ENCODE peak calls at places on chromosomes 13 and 19, in ten cellular contexts. One of them, this sample, is unnamed.

GRCh38 chr13:108915095-108915633 is 285.8 kb downstream of the MYO16 start:
- DNase-seq in breast epithelium: no peak
- DNase-seq in endothelial cell of umbilical vein: peak; percentile 77
- DNase-seq in right lobe of liver: no peak
- DNase-seq in ovary: no peak
- DNase-seq in erythroblast: peak; percentile 33
- DNase-seq in sigmoid colon: no peak
- DNase-seq in A549: peak; percentile 49
- DNase-seq in HepG2: peak; percentile 24
- DNase-seq in IMR-90: peak; percentile 50
- DNase-seq in this sample: no peak

GRCh38 chr13:32039488-32040013 is 8.0 kb downstream of the FRY start:
- DNase-seq in breast epithelium: no peak
- DNase-seq in endothelial cell of umbilical vein: no peak
- DNase-seq in right lobe of liver: no peak
- DNase-seq in ovary: no peak
- DNase-seq in erythroblast: no peak
- DNase-seq in sigmoid colon: no peak
- DNase-seq in A549: no peak
- DNase-seq in HepG2: no peak
- DNase-seq in IMR-90: peak; percentile 64
- DNase-seq in this sample: no peak

GRCh38 chr13:20407759-20408158 is 117.9 kb downstream of the CRYL1 start:
- DNase-seq in breast epithelium: no peak
- DNase-seq in endothelial cell of umbilical vein: no peak
- DNase-seq in right lobe of liver: no peak
- DNase-seq in ovary: no peak
- DNase-seq in erythroblast: no peak
- DNase-seq in sigmoid colon: peak; percentile 34
- DNase-seq in A549: no peak
- DNase-seq in HepG2: no peak
- DNase-seq in IMR-90: no peak
- DNase-seq in this sample: peak; percentile 17

GRCh38 chr13:23718916-23719470 is 148.8 kb downstream of the TNFRSF19 start:
- DNase-seq in breast epithelium: no peak
- DNase-seq in endothelial cell of umbilical vein: no peak
- DNase-seq in right lobe of liver: no peak
- DNase-seq in ovary: no peak
- DNase-seq in erythroblast: no peak
- DNase-seq in sigmoid colon: no peak
- DNase-seq in A549: no peak
- DNase-seq in HepG2: peak; percentile 73
- DNase-seq in IMR-90: peak; percentile 55
- DNase-seq in this sample: no peak

GRCh38 chr19:4914736-4915501 is 5.6 kb downstream of the UHRF1 start:
- DNase-seq in breast epithelium: peak; percentile 59
- DNase-seq in endothelial cell of umbilical vein: peak; percentile 21
- DNase-seq in right lobe of liver: no peak
- DNase-seq in ovary: no peak
- DNase-seq in erythroblast: peak; percentile 56
- DNase-seq in sigmoid colon: no peak
- DNase-seq in A549: peak; percentile 73
- DNase-seq in HepG2: no peak
- DNase-seq in IMR-90: peak; percentile 69
- DNase-seq in this sample: peak; percentile 57

GRCh38 chr13:76331948-76332712 is 554.1 kb downstream of the KCTD12 start:
- DNase-seq in breast epithelium: no peak
- DNase-seq in endothelial cell of umbilical vein: peak; percentile 26
- DNase-seq in right lobe of liver: no peak
- DNase-seq in ovary: no peak
- DNase-seq in erythroblast: no peak
- DNase-seq in sigmoid colon: no peak
- DNase-seq in A549: no peak
- DNase-seq in HepG2: no peak
- DNase-seq in IMR-90: peak; percentile 56
- DNase-seq in this sample: no peak

GRCh38 chr19:42176990-42177685 is 40.3 kb downstream of the DEDD2 start:
- DNase-seq in breast epithelium: peak; percentile 42
- DNase-seq in endothelial cell of umbilical vein: peak; percentile 60
- DNase-seq in right lobe of liver: peak; percentile 72
- DNase-seq in ovary: peak; percentile 61
- DNase-seq in erythroblast: peak; percentile 76
- DNase-seq in sigmoid colon: peak; percentile 81
- DNase-seq in A549: peak; percentile 90
- DNase-seq in HepG2: peak; percentile 9
- DNase-seq in IMR-90: peak; percentile 76
- DNase-seq in this sample: peak; percentile 71

GRCh38 chr19:17339088-17339741 is 1.9 kb downstream of the GTPBP3 start:
- DNase-seq in breast epithelium: no peak
- DNase-seq in endothelial cell of umbilical vein: no peak
- DNase-seq in right lobe of liver: no peak
- DNase-seq in ovary: no peak
- DNase-seq in erythroblast: no peak
- DNase-seq in sigmoid colon: no peak
- DNase-seq in A549: no peak
- DNase-seq in HepG2: no peak
- DNase-seq in IMR-90: no peak
- DNase-seq in this sample: no peak

GRCh38 chr13:60696602-60697001 is 299.6 kb downstream of the TDRD3 start:
- DNase-seq in breast epithelium: no peak
- DNase-seq in endothelial cell of umbilical vein: no peak
- DNase-seq in right lobe of liver: no peak
- DNase-seq in ovary: no peak
- DNase-seq in erythroblast: no peak
- DNase-seq in sigmoid colon: no peak
- DNase-seq in A549: no peak
- DNase-seq in HepG2: no peak
- DNase-seq in IMR-90: no peak
- DNase-seq in this sample: no peak

GRCh38 chr13:98239156-98240076 is 62.3 kb upstream of the RNF113B start:
- DNase-seq in breast epithelium: no peak
- DNase-seq in endothelial cell of umbilical vein: no peak
- DNase-seq in right lobe of liver: no peak
- DNase-seq in ovary: no peak
- DNase-seq in erythroblast: no peak
- DNase-seq in sigmoid colon: no peak
- DNase-seq in A549: no peak
- DNase-seq in HepG2: no peak
- DNase-seq in IMR-90: no peak
- DNase-seq in this sample: no peak

GRCh38 chr19:4556574-4557185 is 2.8 kb downstream of the SEMA6B start:
- DNase-seq in breast epithelium: no peak
- DNase-seq in endothelial cell of umbilical vein: peak; percentile 43
- DNase-seq in right lobe of liver: no peak
- DNase-seq in ovary: no peak
- DNase-seq in erythroblast: peak; percentile 89
- DNase-seq in sigmoid colon: no peak
- DNase-seq in A549: peak; percentile 82
- DNase-seq in HepG2: no peak
- DNase-seq in IMR-90: no peak
- DNase-seq in this sample: no peak

GRCh38 chr13:68173111-68173510 is 943.0 kb upstream of the PCDH9 start:
- DNase-seq in breast epithelium: no peak
- DNase-seq in endothelial cell of umbilical vein: no peak
- DNase-seq in right lobe of liver: no peak
- DNase-seq in ovary: no peak
- DNase-seq in erythroblast: no peak
- DNase-seq in sigmoid colon: no peak
- DNase-seq in A549: no peak
- DNase-seq in HepG2: no peak
- DNase-seq in IMR-90: no peak
- DNase-seq in this sample: no peak

DNA sequence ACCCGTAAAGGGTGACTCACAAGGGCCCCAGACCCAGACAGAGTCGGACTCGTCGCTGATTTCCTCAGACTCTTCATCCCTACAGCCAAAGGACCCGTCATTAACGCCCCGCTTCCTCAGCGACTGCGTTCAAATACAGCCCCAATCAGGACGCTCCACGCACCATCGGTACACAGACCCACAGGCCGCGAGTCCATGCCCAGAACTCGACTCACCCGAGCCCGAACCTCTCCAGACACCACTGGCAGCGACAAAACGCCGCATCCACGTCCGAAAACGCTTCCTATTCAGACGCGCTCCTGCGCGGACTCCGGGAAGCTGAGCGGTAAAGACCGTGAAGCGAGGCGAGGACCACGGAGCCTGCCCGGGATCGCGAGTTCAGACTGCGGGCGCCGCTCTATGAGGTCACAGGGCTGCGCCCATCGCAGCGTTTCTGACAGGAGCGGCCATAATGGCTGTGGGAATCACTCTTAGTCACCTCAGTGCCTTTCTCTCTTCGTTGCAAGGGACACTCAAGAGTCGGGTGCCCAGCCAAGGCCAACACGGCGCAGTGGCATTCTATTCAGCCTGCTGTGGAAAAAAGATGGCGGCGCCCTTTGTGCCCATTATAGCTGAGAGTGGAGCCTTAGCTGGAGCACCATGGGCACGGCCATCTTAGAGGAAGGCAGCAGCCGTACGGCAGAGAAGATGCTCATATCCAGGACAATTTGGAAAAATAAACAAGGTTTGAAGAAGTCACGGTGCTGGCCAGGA is at the start of gene ZNF614:
- DNase-seq in breast epithelium: peak; percentile 71
- DNase-seq in endothelial cell of umbilical vein: peak; percentile 92
- DNase-seq in right lobe of liver: peak; percentile 90
- DNase-seq in ovary: peak; percentile 84
- DNase-seq in erythroblast: peak; percentile 90
- DNase-seq in sigmoid colon: peak; percentile 90
- DNase-seq in A549: peak; percentile 90
- DNase-seq in HepG2: peak; percentile 71
- DNase-seq in IMR-90: peak; percentile 86
- DNase-seq in this sample: peak; percentile 87
- TF ChIP-seq POLR2A in breast epithelium: peak; percentile 25
- TF ChIP-seq POLR2A in endothelial cell of umbilical vein: peak; percentile 86
- TF ChIP-seq POLR2A in right lobe of liver: peak; percentile 55
- TF ChIP-seq POLR2A in ovary: peak; percentile 35
- TF ChIP-seq POLR2A in erythroblast: peak; percentile 72
- TF ChIP-seq POLR2A in sigmoid colon: peak; percentile 9
- TF ChIP-seq POLR2A in A549: peak; percentile 62
- TF ChIP-seq POLR2A in HepG2: peak; percentile 84
- TF ChIP-seq POLR2A in IMR-90: peak; percentile 93
- TF ChIP-seq POLR2A in this sample: no peak

GRCh38 chr19:58277748-58278147 is 1.0 kb upstream of the ZNF8 start:
- DNase-seq in breast epithelium: no peak
- DNase-seq in endothelial cell of umbilical vein: no peak
- DNase-seq in right lobe of liver: no peak
- DNase-seq in ovary: no peak
- DNase-seq in erythroblast: no peak
- DNase-seq in sigmoid colon: no peak
- DNase-seq in A549: no peak
- DNase-seq in HepG2: no peak
- DNase-seq in IMR-90: no peak
- DNase-seq in this sample: no peak

GRCh38 chr19:58279925-58280316 is 1.2 kb downstream of the ZNF8 start:
- DNase-seq in breast epithelium: no peak
- DNase-seq in endothelial cell of umbilical vein: no peak
- DNase-seq in right lobe of liver: no peak
- DNase-seq in ovary: no peak
- DNase-seq in erythroblast: no peak
- DNase-seq in sigmoid colon: no peak
- DNase-seq in A549: no peak
- DNase-seq in HepG2: no peak
- DNase-seq in IMR-90: no peak
- DNase-seq in this sample: no peak

GRCh38 chr19:58277197-58277596 is 1.6 kb upstream of the ZNF8 start:
- DNase-seq in breast epithelium: no peak
- DNase-seq in endothelial cell of umbilical vein: no peak
- DNase-seq in right lobe of liver: no peak
- DNase-seq in ovary: no peak
- DNase-seq in erythroblast: no peak
- DNase-seq in sigmoid colon: no peak
- DNase-seq in A549: no peak
- DNase-seq in HepG2: no peak
- DNase-seq in IMR-90: no peak
- DNase-seq in this sample: no peak

GRCh38 chr19:58279042-58279924 is 528 bp downstream of the ZNF8 start:
- DNase-seq in breast epithelium: peak; percentile 33
- DNase-seq in endothelial cell of umbilical vein: peak; percentile 86
- DNase-seq in right lobe of liver: peak; percentile 76
- DNase-seq in ovary: peak; percentile 77
- DNase-seq in erythroblast: peak; percentile 95
- DNase-seq in sigmoid colon: peak; percentile 84
- DNase-seq in A549: peak; percentile 71
- DNase-seq in HepG2: peak; percentile 62
- DNase-seq in IMR-90: peak; percentile 51
- DNase-seq in this sample: peak; percentile 63

GRCh38 chr19:58278156-58279041 is at the start of gene ZNF8:
- DNase-seq in breast epithelium: peak; percentile 93
- DNase-seq in endothelial cell of umbilical vein: peak; percentile 99
- DNase-seq in right lobe of liver: peak; percentile 97
- DNase-seq in ovary: peak; percentile 96
- DNase-seq in erythroblast: peak; percentile 99
- DNase-seq in sigmoid colon: peak; percentile 98
- DNase-seq in A549: peak; percentile 100
- DNase-seq in HepG2: peak; percentile 97
- DNase-seq in IMR-90: peak; percentile 98
- DNase-seq in this sample: peak; percentile 96
- TF ChIP-seq POLR2A in breast epithelium: peak; percentile 25
- TF ChIP-seq POLR2A in endothelial cell of umbilical vein: peak; percentile 68
- TF ChIP-seq POLR2A in right lobe of liver: peak; percentile 53
- TF ChIP-seq POLR2A in ovary: peak; percentile 55
- TF ChIP-seq POLR2A in erythroblast: peak; percentile 87
- TF ChIP-seq POLR2A in sigmoid colon: peak; percentile 45
- TF ChIP-seq POLR2A in A549: peak; percentile 71
- TF ChIP-seq POLR2A in HepG2: peak; percentile 88
- TF ChIP-seq POLR2A in IMR-90: peak; percentile 67
- TF ChIP-seq POLR2A in this sample: no peak

GRCh38 chr19:47514869-47515588 is at the start of gene NAPA:
- DNase-seq in breast epithelium: peak; percentile 100
- DNase-seq in endothelial cell of umbilical vein: peak; percentile 100
- DNase-seq in right lobe of liver: peak; percentile 100
- DNase-seq in ovary: peak; percentile 100
- DNase-seq in erythroblast: peak; percentile 100
- DNase-seq in sigmoid colon: peak; percentile 100
- DNase-seq in A549: peak; percentile 100
- DNase-seq in HepG2: peak; percentile 99
- DNase-seq in IMR-90: peak; percentile 100
- DNase-seq in this sample: peak; percentile 100
- TF ChIP-seq POLR2A in breast epithelium: peak; percentile 93
- TF ChIP-seq POLR2A in endothelial cell of umbilical vein: peak; percentile 90
- TF ChIP-seq POLR2A in right lobe of liver: peak; percentile 97
- TF ChIP-seq POLR2A in ovary: peak; percentile 95
- TF ChIP-seq POLR2A in erythroblast: peak; percentile 95
- TF ChIP-seq POLR2A in sigmoid colon: peak; percentile 98
- TF ChIP-seq POLR2A in A549: peak; percentile 67
- TF ChIP-seq POLR2A in HepG2: peak; percentile 57
- TF ChIP-seq POLR2A in IMR-90: peak; percentile 96
- TF ChIP-seq POLR2A in this sample: no peak

DNA sequence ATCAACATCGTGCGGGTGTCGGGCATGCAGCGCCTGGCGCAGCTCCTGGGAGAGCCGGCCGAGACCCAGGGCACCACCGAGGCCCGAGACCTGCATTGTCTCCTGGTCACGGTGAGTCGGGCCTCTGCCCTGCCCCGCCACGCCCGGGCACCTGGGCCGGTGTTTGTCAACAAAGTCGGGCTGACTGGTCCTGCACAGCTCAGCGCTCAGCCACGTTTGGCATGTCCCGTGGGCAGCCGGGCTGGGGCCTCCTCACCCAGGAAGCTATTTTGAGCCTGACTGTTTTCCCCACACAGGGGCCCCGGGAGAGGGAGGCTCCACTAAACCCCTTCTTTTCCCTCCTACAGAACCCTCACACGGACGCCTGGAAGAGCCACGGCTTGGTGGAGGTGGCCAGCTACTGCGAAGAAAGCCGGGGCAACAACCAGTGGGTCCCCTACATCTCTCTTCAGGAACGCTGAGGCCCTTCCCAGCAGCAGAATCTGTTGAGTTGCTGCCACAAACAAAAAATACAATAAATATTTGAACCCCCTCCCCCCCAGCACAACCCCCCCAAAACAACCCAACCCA is 1.3 kb downstream of the GADD45B start:
- DNase-seq in breast epithelium: no peak
- DNase-seq in endothelial cell of umbilical vein: no peak
- DNase-seq in right lobe of liver: peak; percentile 73
- DNase-seq in ovary: peak; percentile 50
- DNase-seq in erythroblast: no peak
- DNase-seq in sigmoid colon: no peak
- DNase-seq in A549: no peak
- DNase-seq in HepG2: no peak
- DNase-seq in IMR-90: peak; percentile 34
- DNase-seq in this sample: peak; percentile 68
- TF ChIP-seq POLR2A in breast epithelium: no peak
- TF ChIP-seq POLR2A in endothelial cell of umbilical vein: no peak
- TF ChIP-seq POLR2A in right lobe of liver: peak; percentile 24
- TF ChIP-seq POLR2A in ovary: no peak
- TF ChIP-seq POLR2A in erythroblast: no peak
- TF ChIP-seq POLR2A in sigmoid colon: no peak
- TF ChIP-seq POLR2A in A549: no peak
- TF ChIP-seq POLR2A in HepG2: no peak
- TF ChIP-seq POLR2A in IMR-90: no peak
- TF ChIP-seq POLR2A in this sample: no peak

This sample was measured in stomach.